ENCODE peak calls at places on chromosomes 7 and 10, in seven cellular contexts. One of them, this sample, is unnamed.
A peak's percentile ranks its signal among the peaks of the same experiment; 100 is the strongest.

GRCh38 chr7:156131881-156132280 is 319.6 kb upstream of the SHH start:
- DNase-seq in body of pancreas: no peak
- DNase-seq in foreskin fibroblast: no peak
- DNase-seq in IMR-90: no peak
- DNase-seq in PC-3: no peak
- DNase-seq in CD8-positive, alpha-beta T cell: no peak
- DNase-seq in uterus: no peak
- DNase-seq in this sample: no peak

GRCh38 chr10:49610015-49610734 is at the start of gene SLC18A3:
- DNase-seq in body of pancreas: no peak
- DNase-seq in foreskin fibroblast: no peak
- DNase-seq in IMR-90: no peak
- DNase-seq in PC-3: no peak
- DNase-seq in CD8-positive, alpha-beta T cell: no peak
- DNase-seq in uterus: no peak
- DNase-seq in this sample: no peak

GRCh38 chr7:83863906-83864305 is 215.0 kb upstream of the SEMA3E start:
- DNase-seq in body of pancreas: no peak
- DNase-seq in foreskin fibroblast: no peak
- DNase-seq in IMR-90: no peak
- DNase-seq in PC-3: no peak
- DNase-seq in CD8-positive, alpha-beta T cell: no peak
- DNase-seq in uterus: no peak
- DNase-seq in this sample: no peak

GRCh38 chr7:97973206-97973658 is 16.8 kb downstream of the OCM2 start:
- DNase-seq in body of pancreas: peak; percentile 90
- DNase-seq in foreskin fibroblast: no peak
- DNase-seq in IMR-90: no peak
- DNase-seq in PC-3: no peak
- DNase-seq in CD8-positive, alpha-beta T cell: no peak
- DNase-seq in uterus: no peak
- DNase-seq in this sample: no peak

GRCh38 chr10:59830601-59831259 is 75.6 kb downstream of the CCDC6 start:
- DNase-seq in body of pancreas: peak; percentile 39
- DNase-seq in foreskin fibroblast: peak; percentile 15
- DNase-seq in IMR-90: peak; percentile 56
- DNase-seq in PC-3: peak; percentile 88
- DNase-seq in CD8-positive, alpha-beta T cell: peak; percentile 17
- DNase-seq in uterus: peak; percentile 49
- DNase-seq in this sample: no peak

GRCh38 chr10:64271983-64272382 is 750.8 kb downstream of the REEP3 start:
- DNase-seq in body of pancreas: no peak
- DNase-seq in foreskin fibroblast: no peak
- DNase-seq in IMR-90: no peak
- DNase-seq in PC-3: peak; percentile 24
- DNase-seq in CD8-positive, alpha-beta T cell: no peak
- DNase-seq in uterus: no peak
- DNase-seq in this sample: no peak

GRCh38 chr10:106942035-106942662 is 222.4 kb downstream of the SORCS1 start:
- DNase-seq in body of pancreas: no peak
- DNase-seq in foreskin fibroblast: no peak
- DNase-seq in IMR-90: no peak
- DNase-seq in PC-3: no peak
- DNase-seq in CD8-positive, alpha-beta T cell: no peak
- DNase-seq in uterus: no peak
- DNase-seq in this sample: no peak

GRCh38 chr7:103712991-103713778 is 267.2 kb upstream of the SLC26A5 start:
- DNase-seq in body of pancreas: no peak
- DNase-seq in foreskin fibroblast: no peak
- DNase-seq in IMR-90: peak; percentile 27
- DNase-seq in PC-3: no peak
- DNase-seq in CD8-positive, alpha-beta T cell: no peak
- DNase-seq in uterus: no peak
- DNase-seq in this sample: no peak

GRCh38 chr10:10092581-10092980 is 925.1 kb upstream of the CELF2 start:
- DNase-seq in body of pancreas: no peak
- DNase-seq in foreskin fibroblast: no peak
- DNase-seq in IMR-90: peak; percentile 21
- DNase-seq in PC-3: no peak
- DNase-seq in CD8-positive, alpha-beta T cell: no peak
- DNase-seq in uterus: no peak
- DNase-seq in this sample: peak; percentile 91

GRCh38 chr10:125054664-125055273 is 105.6 kb downstream of the CTBP2 start:
- DNase-seq in body of pancreas: no peak
- DNase-seq in foreskin fibroblast: no peak
- DNase-seq in IMR-90: no peak
- DNase-seq in PC-3: no peak
- DNase-seq in CD8-positive, alpha-beta T cell: no peak
- DNase-seq in uterus: no peak
- DNase-seq in this sample: no peak

GRCh38 chr7:28774529-28775057 is 183.5 kb downstream of the TRIL start:
- DNase-seq in body of pancreas: no peak
- DNase-seq in foreskin fibroblast: no peak
- DNase-seq in IMR-90: no peak
- DNase-seq in PC-3: no peak
- DNase-seq in CD8-positive, alpha-beta T cell: no peak
- DNase-seq in uterus: no peak
- DNase-seq in this sample: no peak

GRCh38 chr10:84824525-84824924 is 496.1 kb downstream of the CCSER2 start:
- DNase-seq in body of pancreas: no peak
- DNase-seq in foreskin fibroblast: no peak
- DNase-seq in IMR-90: no peak
- DNase-seq in PC-3: no peak
- DNase-seq in CD8-positive, alpha-beta T cell: no peak
- DNase-seq in uterus: no peak
- DNase-seq in this sample: no peak

GRCh38 chr10:84818956-84819355 is 490.6 kb downstream of the CCSER2 start:
- DNase-seq in body of pancreas: no peak
- DNase-seq in foreskin fibroblast: no peak
- DNase-seq in IMR-90: no peak
- DNase-seq in PC-3: no peak
- DNase-seq in CD8-positive, alpha-beta T cell: no peak
- DNase-seq in uterus: no peak
- DNase-seq in this sample: no peak

GRCh38 chr10:84820596-84820995 is 492.2 kb downstream of the CCSER2 start:
- DNase-seq in body of pancreas: no peak
- DNase-seq in foreskin fibroblast: no peak
- DNase-seq in IMR-90: no peak
- DNase-seq in PC-3: no peak
- DNase-seq in CD8-positive, alpha-beta T cell: no peak
- DNase-seq in uterus: no peak
- DNase-seq in this sample: no peak

GRCh38 chr10:84822926-84823325 is 494.5 kb downstream of the CCSER2 start:
- DNase-seq in body of pancreas: no peak
- DNase-seq in foreskin fibroblast: no peak
- DNase-seq in IMR-90: no peak
- DNase-seq in PC-3: no peak
- DNase-seq in CD8-positive, alpha-beta T cell: no peak
- DNase-seq in uterus: no peak
- DNase-seq in this sample: no peak

DNA sequence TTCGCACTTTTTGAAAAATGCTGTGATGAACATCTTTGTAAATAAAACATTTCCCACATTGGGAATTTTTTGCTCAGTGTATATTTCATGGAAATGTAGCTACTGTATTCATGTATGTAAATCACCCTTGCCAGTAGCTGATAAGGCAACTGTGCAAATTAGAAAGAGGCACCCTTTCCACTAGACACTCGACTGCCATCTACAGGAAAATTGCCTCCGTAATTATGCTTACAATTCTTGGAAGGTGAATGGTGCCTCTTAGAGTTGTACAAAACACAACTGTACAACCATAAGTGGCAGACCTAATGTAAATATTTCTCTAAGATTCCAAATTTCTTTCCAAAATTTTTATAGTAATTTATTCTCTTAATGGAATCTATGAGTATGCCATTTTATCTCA is 491.7 kb downstream of the CCSER2 start:
- DNase-seq in body of pancreas: no peak
- DNase-seq in foreskin fibroblast: no peak
- DNase-seq in IMR-90: no peak
- DNase-seq in PC-3: peak; percentile 38
- DNase-seq in CD8-positive, alpha-beta T cell: no peak
- DNase-seq in uterus: no peak
- DNase-seq in this sample: no peak
- TF ChIP-seq CTCF in body of pancreas: no peak
- TF ChIP-seq CTCF in foreskin fibroblast: no peak
- TF ChIP-seq CTCF in IMR-90: peak; percentile 8
- TF ChIP-seq CTCF in PC-3: peak; percentile 42
- TF ChIP-seq CTCF in CD8-positive, alpha-beta T cell: no peak
- TF ChIP-seq CTCF in uterus: no peak
- TF ChIP-seq CTCF in this sample: peak; percentile 10

DNA sequence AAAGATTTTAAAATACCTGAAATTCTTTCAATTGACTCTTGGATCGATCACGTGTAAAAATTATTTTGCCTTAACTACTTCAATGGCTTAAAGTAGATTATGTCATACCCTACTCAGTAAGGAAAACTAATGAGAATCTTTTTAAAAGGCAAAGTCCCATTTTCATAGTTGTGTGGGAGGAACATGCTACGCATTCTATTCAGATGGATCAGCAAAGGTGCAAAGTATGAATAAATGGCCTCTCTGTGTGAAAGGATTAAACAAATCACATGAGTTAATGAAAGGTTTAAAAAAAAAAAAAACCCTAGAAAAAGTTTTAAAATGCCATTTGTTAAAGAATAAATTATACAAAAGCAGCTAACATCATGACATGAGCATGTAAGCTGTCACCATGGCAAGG is 77.1 kb downstream of the ENO4 start:
- DNase-seq in body of pancreas: no peak
- DNase-seq in foreskin fibroblast: no peak
- DNase-seq in IMR-90: no peak
- DNase-seq in PC-3: no peak
- DNase-seq in CD8-positive, alpha-beta T cell: no peak
- DNase-seq in uterus: no peak
- DNase-seq in this sample: peak; percentile 80
- H3K4me3 ChIP-seq in body of pancreas: no peak overlapping the region
- H3K4me3 ChIP-seq in foreskin fibroblast: no peak overlapping the region
- H3K4me3 ChIP-seq in IMR-90: no peak overlapping the region
- H3K4me3 ChIP-seq in PC-3: no peak overlapping the region
- H3K4me3 ChIP-seq in CD8-positive, alpha-beta T cell: no peak overlapping the region
- H3K4me3 ChIP-seq in uterus: no peak overlapping the region
- H3K4me3 ChIP-seq in this sample: no peak overlapping the region

GRCh38 chr7:137287651-137288258 is 55.8 kb downstream of the PTN start:
- DNase-seq in body of pancreas: no peak
- DNase-seq in foreskin fibroblast: peak; percentile 2
- DNase-seq in IMR-90: peak; percentile 12
- DNase-seq in PC-3: peak; percentile 34
- DNase-seq in CD8-positive, alpha-beta T cell: no peak
- DNase-seq in uterus: no peak
- DNase-seq in this sample: no peak
- TF ChIP-seq CTCF in body of pancreas: peak; percentile 9
- TF ChIP-seq CTCF in foreskin fibroblast: peak; percentile 18
- TF ChIP-seq CTCF in IMR-90: peak; percentile 44
- TF ChIP-seq CTCF in PC-3: peak; percentile 58
- TF ChIP-seq CTCF in CD8-positive, alpha-beta T cell: no peak
- TF ChIP-seq CTCF in uterus: no peak
- TF ChIP-seq CTCF in this sample: peak; percentile 48

GRCh38 chr10:13716161-13717071 is 129.7 kb downstream of the PRPF18 start:
- DNase-seq in body of pancreas: no peak
- DNase-seq in foreskin fibroblast: peak; percentile 90
- DNase-seq in IMR-90: peak; percentile 96
- DNase-seq in PC-3: no peak
- DNase-seq in CD8-positive, alpha-beta T cell: no peak
- DNase-seq in uterus: no peak
- DNase-seq in this sample: no peak

GRCh38 chr10:13719411-13719810 is 132.6 kb downstream of the PRPF18 start:
- DNase-seq in body of pancreas: no peak
- DNase-seq in foreskin fibroblast: no peak
- DNase-seq in IMR-90: no peak
- DNase-seq in PC-3: no peak
- DNase-seq in CD8-positive, alpha-beta T cell: no peak
- DNase-seq in uterus: no peak
- DNase-seq in this sample: no peak

GRCh38 chr10:13718820-13719219 is 132.1 kb downstream of the PRPF18 start:
- DNase-seq in body of pancreas: no peak
- DNase-seq in foreskin fibroblast: no peak
- DNase-seq in IMR-90: no peak
- DNase-seq in PC-3: no peak
- DNase-seq in CD8-positive, alpha-beta T cell: no peak
- DNase-seq in uterus: no peak
- DNase-seq in this sample: no peak

GRCh38 chr10:13717571-13717935 is 130.8 kb downstream of the PRPF18 start:
- DNase-seq in body of pancreas: no peak
- DNase-seq in foreskin fibroblast: no peak
- DNase-seq in IMR-90: no peak
- DNase-seq in PC-3: peak; percentile 2
- DNase-seq in CD8-positive, alpha-beta T cell: no peak
- DNase-seq in uterus: no peak
- DNase-seq in this sample: no peak

DNA sequence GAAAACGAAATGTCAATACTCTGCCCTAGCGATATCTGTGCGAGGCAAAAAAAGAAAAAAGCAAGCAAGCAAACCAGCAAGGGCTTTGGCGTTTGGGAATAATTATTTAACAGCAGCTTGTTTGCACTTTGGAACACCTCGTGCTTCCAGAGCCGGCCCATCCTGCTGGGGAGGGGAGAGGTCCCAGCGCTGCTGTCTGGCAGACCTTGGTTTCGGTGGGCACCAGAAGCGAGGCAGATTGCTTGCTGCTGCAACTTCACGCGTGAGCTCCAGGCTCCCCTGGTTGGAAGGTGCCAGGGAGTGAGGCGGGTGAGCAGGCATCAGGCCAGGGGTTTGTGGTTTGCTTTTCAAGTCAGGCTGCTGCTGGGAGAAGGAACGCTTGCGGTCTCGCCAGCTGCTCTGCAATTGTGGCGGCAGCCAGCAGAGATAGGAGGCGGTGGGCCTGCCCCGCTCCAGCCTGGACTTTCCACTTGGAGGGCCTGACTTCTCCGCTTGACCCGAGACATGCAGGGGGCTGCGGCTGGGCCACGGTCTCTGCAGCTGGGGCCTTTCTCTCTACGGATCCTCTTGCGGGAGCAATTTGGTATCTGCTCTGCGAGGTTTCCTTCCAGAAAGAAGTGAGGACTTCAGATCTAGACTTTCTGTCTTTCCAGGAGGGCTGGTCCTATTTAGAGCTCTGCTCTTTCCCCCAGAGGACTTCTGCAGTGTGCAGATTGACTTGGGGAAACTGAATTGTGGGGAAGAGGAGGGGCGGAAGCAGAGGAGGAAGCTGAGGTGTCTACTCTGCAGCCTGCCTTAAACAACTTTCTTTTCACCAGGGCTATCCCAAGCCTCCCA is 131.4 kb downstream of the PRPF18 start:
- DNase-seq in body of pancreas: peak; percentile 79
- DNase-seq in foreskin fibroblast: peak; percentile 89
- DNase-seq in IMR-90: peak; percentile 95
- DNase-seq in PC-3: peak; percentile 56
- DNase-seq in CD8-positive, alpha-beta T cell: peak; percentile 46
- DNase-seq in uterus: peak; percentile 55
- DNase-seq in this sample: no peak
- H3K4me3 ChIP-seq in body of pancreas: peak overlapping the region; percentile 13
- H3K4me3 ChIP-seq in foreskin fibroblast: no peak overlapping the region
- H3K4me3 ChIP-seq in IMR-90: peak overlapping the region; percentile 14
- H3K4me3 ChIP-seq in PC-3: peak overlapping the region; percentile 55
- H3K4me3 ChIP-seq in CD8-positive, alpha-beta T cell: peak overlapping the region; percentile 27
- H3K4me3 ChIP-seq in uterus: peak overlapping the region; percentile 17
- H3K4me3 ChIP-seq in this sample: no peak overlapping the region

GRCh38 chr7:73578342-73579124 is at the start of gene TBL2:
- DNase-seq in body of pancreas: peak; percentile 100
- DNase-seq in foreskin fibroblast: peak; percentile 97
- DNase-seq in IMR-90: peak; percentile 97
- DNase-seq in PC-3: peak; percentile 99
- DNase-seq in CD8-positive, alpha-beta T cell: peak; percentile 99
- DNase-seq in uterus: peak; percentile 99
- DNase-seq in this sample: peak; percentile 90
- TF ChIP-seq CTCF in body of pancreas: no peak
- TF ChIP-seq CTCF in foreskin fibroblast: no peak
- TF ChIP-seq CTCF in IMR-90: peak; percentile 23
- TF ChIP-seq CTCF in PC-3: no peak
- TF ChIP-seq CTCF in CD8-positive, alpha-beta T cell: no peak
- TF ChIP-seq CTCF in uterus: no peak
- TF ChIP-seq CTCF in this sample: no peak

This sample was measured in retinal pigment epithelial cell.